ENCODE peak calls at places on chromosomes 4 and X, in five cellular contexts. One of them, this sample, is unnamed.

GRCh38 chrX:154486052-154486395 is 391 bp downstream of the UBL4A start:
- DNase-seq in mammary epithelial cell: peak; percentile 17
- DNase-seq in right atrium auricular region: no peak
- DNase-seq in cardiac muscle cell: peak; percentile 14
- DNase-seq in lung: no peak
- DNase-seq in this sample: peak; percentile 68

GRCh38 chr4:86274642-86275041 is 85.2 kb downstream of the MAPK10 start:
- DNase-seq in right atrium auricular region: no peak
- DNase-seq in mammary epithelial cell: no peak
- DNase-seq in lung: no peak
- DNase-seq in cardiac muscle cell: no peak
- DNase-seq in this sample: no peak

GRCh38 chrX:116232833-116233232 is 62.3 kb downstream of the AGTR2 start:
- DNase-seq in mammary epithelial cell: peak; percentile 86
- DNase-seq in cardiac muscle cell: no peak
- DNase-seq in lung: no peak
- DNase-seq in right atrium auricular region: no peak
- DNase-seq in this sample: no peak

GRCh38 chrX:43881410-43882293 is 598 bp downstream of the MAOB start:
- DNase-seq in right atrium auricular region: no peak
- DNase-seq in lung: no peak
- DNase-seq in cardiac muscle cell: no peak
- DNase-seq in mammary epithelial cell: no peak
- DNase-seq in this sample: peak; percentile 47

GRCh38 chr4:38132140-38132673 is 172.0 kb downstream of the PTTG2 start:
- DNase-seq in right atrium auricular region: peak; percentile 83
- DNase-seq in lung: no peak
- DNase-seq in mammary epithelial cell: peak; percentile 99
- DNase-seq in cardiac muscle cell: peak; percentile 66
- DNase-seq in this sample: peak; percentile 35

GRCh38 chr4:149047368-149047767 is 605.2 kb upstream of the NR3C2 start:
- DNase-seq in mammary epithelial cell: no peak
- DNase-seq in lung: no peak
- DNase-seq in cardiac muscle cell: no peak
- DNase-seq in right atrium auricular region: no peak
- DNase-seq in this sample: no peak

GRCh38 chr4:147833254-147833653 is 101.4 kb downstream of the ARHGAP10 start:
- DNase-seq in mammary epithelial cell: peak; percentile 54
- DNase-seq in cardiac muscle cell: no peak
- DNase-seq in lung: no peak
- DNase-seq in right atrium auricular region: no peak
- DNase-seq in this sample: no peak

GRCh38 chr4:1116837-1117236 is 3.5 kb upstream of the RNF212 start:
- DNase-seq in mammary epithelial cell: no peak
- DNase-seq in right atrium auricular region: no peak
- DNase-seq in cardiac muscle cell: no peak
- DNase-seq in lung: no peak
- DNase-seq in this sample: no peak

DNA sequence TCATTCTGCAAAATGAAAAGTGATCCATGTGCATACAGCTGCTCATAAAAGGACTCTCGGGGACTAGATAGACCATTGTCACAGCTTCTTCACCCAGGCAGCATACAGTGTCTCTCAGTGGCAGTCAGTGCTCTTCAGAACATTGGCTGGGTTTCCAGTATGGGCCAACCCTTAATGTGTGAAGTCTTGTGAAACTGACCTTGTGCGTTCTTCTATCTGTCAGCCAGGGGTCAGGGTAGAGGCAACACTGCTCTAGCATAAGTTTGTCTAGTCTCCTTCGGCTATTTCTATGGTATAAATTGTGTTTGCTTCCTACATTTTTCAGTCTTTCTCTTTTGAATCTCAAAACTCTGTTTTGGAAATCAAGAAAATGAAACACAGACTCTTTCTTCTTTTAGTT is 37.0 kb upstream of the SMIM31 start:
- DNase-seq in mammary epithelial cell: no peak
- DNase-seq in right atrium auricular region: no peak
- DNase-seq in cardiac muscle cell: peak; percentile 18
- DNase-seq in lung: no peak
- DNase-seq in this sample: no peak
- TF ChIP-seq CTCF in mammary epithelial cell: peak; percentile 26
- TF ChIP-seq CTCF in right atrium auricular region: peak; percentile 19
- TF ChIP-seq CTCF in cardiac muscle cell: no peak
- TF ChIP-seq CTCF in lung: no peak
- TF ChIP-seq CTCF in this sample: no peak

DNA sequence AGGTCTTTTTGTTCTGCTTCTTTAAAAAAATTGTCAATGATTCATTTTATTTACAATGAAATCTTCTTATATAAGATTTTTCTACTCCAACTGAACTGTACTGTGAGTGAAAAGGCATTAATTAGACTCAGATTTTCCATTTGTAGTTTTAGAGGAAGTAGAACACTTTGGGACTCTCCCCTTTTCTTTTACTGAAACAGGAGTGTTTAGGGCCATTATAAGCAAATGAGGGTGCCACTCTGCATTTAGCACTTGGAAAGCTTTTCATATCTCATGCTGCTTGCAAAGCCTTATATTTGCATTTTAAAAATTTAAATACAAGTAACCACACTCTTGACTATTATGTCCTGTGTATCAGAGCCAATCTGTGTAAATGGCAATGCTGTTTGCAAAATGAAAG is 584.3 kb downstream of the KLHL13 start:
- DNase-seq in cardiac muscle cell: no peak
- DNase-seq in right atrium auricular region: no peak
- DNase-seq in lung: no peak
- DNase-seq in mammary epithelial cell: no peak
- DNase-seq in this sample: no peak
- H3K4me3 ChIP-seq in cardiac muscle cell: no peak overlapping the region
- H3K4me3 ChIP-seq in right atrium auricular region: no peak overlapping the region
- H3K4me3 ChIP-seq in lung: no peak overlapping the region
- H3K4me3 ChIP-seq in mammary epithelial cell: no peak overlapping the region
- H3K4me3 ChIP-seq in this sample: no peak overlapping the region

GRCh38 chr4:182320092-182320491 is 76.9 kb downstream of the TENM3 start:
- DNase-seq in right atrium auricular region: no peak
- DNase-seq in cardiac muscle cell: no peak
- DNase-seq in lung: no peak
- DNase-seq in mammary epithelial cell: no peak
- DNase-seq in this sample: no peak
- H3K4me1 ChIP-seq in right atrium auricular region: no peaks in the 10 kb centered on the region
- H3K4me1 ChIP-seq in cardiac muscle cell: peaks cover 2% of the 10 kb centered on the region
- H3K4me1 ChIP-seq in lung: peaks cover 3% of the 10 kb centered on the region
- H3K4me1 ChIP-seq in mammary epithelial cell: no peaks in the 10 kb centered on the region
- H3K4me1 ChIP-seq in this sample: no peaks in the 10 kb centered on the region

GRCh38 chr4:108529102-108529501 is 91.3 kb upstream of the RPL34 start:
- DNase-seq in right atrium auricular region: no peak
- DNase-seq in lung: no peak
- DNase-seq in mammary epithelial cell: no peak
- DNase-seq in cardiac muscle cell: no peak
- DNase-seq in this sample: no peak
- TF ChIP-seq CTCF in right atrium auricular region: no peak
- TF ChIP-seq CTCF in lung: no peak
- TF ChIP-seq CTCF in mammary epithelial cell: no peak
- TF ChIP-seq CTCF in cardiac muscle cell: no peak
- TF ChIP-seq CTCF in this sample: no peak

DNA sequence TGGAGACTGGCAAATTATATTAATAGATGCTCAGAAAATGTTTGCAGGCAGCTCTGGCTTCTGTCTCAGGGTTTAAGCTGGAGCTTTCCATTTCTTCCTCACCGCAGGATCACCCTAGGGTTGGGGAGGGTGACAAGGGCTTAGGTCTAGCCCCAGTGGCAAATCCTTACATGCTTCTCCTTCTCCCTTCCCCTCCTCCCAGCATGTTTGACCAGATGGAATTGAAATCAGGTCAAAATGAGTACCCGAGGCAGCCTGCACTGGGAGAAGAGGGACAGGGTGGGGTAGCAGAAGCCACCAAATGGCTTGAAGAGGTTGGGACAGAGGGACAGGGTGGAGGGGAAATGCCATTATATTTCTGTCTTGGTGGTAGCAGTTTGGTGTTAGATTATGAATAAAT is 1.6 kb downstream of the TMEM35A start:
- DNase-seq in right atrium auricular region: no peak
- DNase-seq in lung: no peak
- DNase-seq in cardiac muscle cell: no peak
- DNase-seq in mammary epithelial cell: no peak
- DNase-seq in this sample: no peak
- H3K4me3 ChIP-seq in right atrium auricular region: no peak overlapping the region
- H3K4me3 ChIP-seq in lung: no peak overlapping the region
- H3K4me3 ChIP-seq in cardiac muscle cell: no peak overlapping the region
- H3K4me3 ChIP-seq in mammary epithelial cell: no peak overlapping the region
- H3K4me3 ChIP-seq in this sample: no peak overlapping the region

GRCh38 chr4:6277935-6278800 is 8.5 kb downstream of the WFS1 start:
- DNase-seq in right atrium auricular region: no peak
- DNase-seq in lung: no peak
- DNase-seq in cardiac muscle cell: no peak
- DNase-seq in mammary epithelial cell: no peak
- DNase-seq in this sample: no peak

GRCh38 chr4:6275351-6275750 is 5.7 kb downstream of the WFS1 start:
- DNase-seq in lung: no peak
- DNase-seq in cardiac muscle cell: no peak
- DNase-seq in right atrium auricular region: no peak
- DNase-seq in mammary epithelial cell: no peak
- DNase-seq in this sample: no peak

GRCh38 chr4:6273661-6273990 is 4.0 kb downstream of the WFS1 start:
- DNase-seq in lung: no peak
- DNase-seq in right atrium auricular region: no peak
- DNase-seq in cardiac muscle cell: no peak
- DNase-seq in mammary epithelial cell: no peak
- DNase-seq in this sample: no peak

GRCh38 chr4:6277139-6277802 is 7.6 kb downstream of the WFS1 start:
- DNase-seq in mammary epithelial cell: no peak
- DNase-seq in cardiac muscle cell: no peak
- DNase-seq in right atrium auricular region: no peak
- DNase-seq in lung: no peak
- DNase-seq in this sample: no peak

DNA sequence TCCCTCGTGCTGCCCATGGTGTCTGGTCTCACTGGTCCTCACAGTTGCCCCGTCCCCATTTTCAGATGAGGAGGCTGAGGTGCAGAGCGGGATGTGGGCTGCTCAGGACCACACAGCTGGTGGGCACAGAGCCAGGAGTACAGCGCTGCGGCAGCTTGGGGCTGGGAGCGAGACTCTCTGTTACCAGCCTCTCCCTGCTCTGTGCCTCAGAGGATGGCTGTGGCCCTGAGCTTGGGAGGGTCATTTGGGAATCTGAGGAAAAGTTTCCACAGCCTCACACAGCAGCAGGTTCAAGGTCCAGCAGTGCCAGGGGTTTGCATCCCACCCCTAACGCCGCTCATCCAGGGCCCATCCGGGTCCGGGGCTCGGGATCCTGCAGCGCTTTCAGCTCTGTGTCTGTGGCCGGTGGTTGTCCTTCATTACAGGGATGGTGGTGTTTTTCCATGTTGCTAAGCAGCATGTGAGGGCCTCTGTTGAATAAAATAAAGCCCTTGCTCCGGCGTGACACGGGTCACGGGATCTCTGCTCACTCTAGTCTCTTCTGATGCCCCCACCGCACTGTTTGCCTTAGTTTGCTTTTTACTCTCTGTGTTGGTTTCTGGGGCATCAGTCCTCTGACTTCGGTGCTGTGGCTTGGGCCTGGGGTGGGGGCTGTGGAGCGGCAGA is 6.4 kb downstream of the WFS1 start:
- DNase-seq in lung: no peak
- DNase-seq in right atrium auricular region: no peak
- DNase-seq in mammary epithelial cell: no peak
- DNase-seq in cardiac muscle cell: no peak
- DNase-seq in this sample: peak; percentile 53
- H3K4me1 ChIP-seq in lung: peaks cover 11% of the 10 kb centered on the region
- H3K4me1 ChIP-seq in right atrium auricular region: peaks cover 83% of the 10 kb centered on the region
- H3K4me1 ChIP-seq in mammary epithelial cell: peaks cover 35% of the 10 kb centered on the region
- H3K4me1 ChIP-seq in cardiac muscle cell: no peaks in the 10 kb centered on the region
- H3K4me1 ChIP-seq in this sample: peaks cover 51% of the 10 kb centered on the region

This sample was measured in body of pancreas.